ENCODE peak calls at places on chromosomes 4 and X, in six cellular contexts. Q is activated naive CD8-positive, alpha-beta T cell treated with anti-CD3 and anti-CD28 coated beads, Interleukin-2, amount 50 U/mL, for 24 hours; K is Calu3; R is A172; T is non-pigmented ciliary epithelial cell; E is NCI-H1092. W is an unnamed sample.

GRCh38 chr4:40916218-40916555 is 166.4 kb downstream of the NSUN7 start:
- DNase-seq in Q (no peak), K (no peak), R (peak), T (no peak), E (no peak), W (no peak)

GRCh38 chrX:80578518-80579105 is 158.4 kb downstream of the TENT5D start:
- DNase-seq in Q (no peak), K (no peak), R (peak), T (no peak), E (no peak), W (peak)

GRCh38 chrX:140091276-140091886 is 126.1 kb upstream of the CXorf66 start:
- DNase-seq in Q (peak), K (no peak), R (no peak), T (no peak), E (no peak), W (peak)

GRCh38 chr4:66169341-66169740 is 499.1 kb upstream of the EPHA5 start:
- DNase-seq in Q (no peak), K (no peak), R (peak), T (no peak), E (no peak), W (no peak)

GRCh38 chr4:182062936-182063335 is 180.3 kb upstream of the TENM3 start:
- DNase-seq in Q (no peak), K (no peak), R (peak), T (peak), E (no peak), W (no peak)

GRCh38 chr4:186606593-186606992 is 51.2 kb upstream of the MTNR1A start:
- DNase-seq in Q (no peak), K (no peak), R (no peak), T (no peak), E (no peak), W (peak)

GRCh38 chr4:37389967-37390580 is 145.5 kb downstream of the NWD2 start:
- DNase-seq in Q (peak), K (peak), R (peak), T (peak), E (peak), W (peak)

GRCh38 chr4:147425019-147425418 is 55.9 kb upstream of the EDNRA start:
- DNase-seq in Q (no peak), K (no peak), R (peak), T (no peak), E (no peak), W (no peak)

GRCh38 chrX:53681661-53682060 is 4.9 kb downstream of the HUWE1 start:
- DNase-seq in Q (no peak), K (no peak), R (peak), T (no peak), E (no peak), W (no peak)

GRCh38 chr4:53563824-53564223 is 27.5 kb downstream of the LNX1 start:
- DNase-seq in Q (peak), K (no peak), R (peak), T (peak), E (no peak), W (no peak)

GRCh38 chr4:13966241-13967195 is 339.0 kb upstream of the BOD1L1 start:
- DNase-seq in Q (no peak), K (peak), R (peak), T (peak), E (no peak), W (no peak)

GRCh38 chrX:88425739-88426138 is 321.3 kb upstream of the CPXCR1 start:
- DNase-seq in Q (no peak), K (no peak), R (no peak), T (no peak), E (no peak), W (peak)

GRCh38 chrX:151396042-151396826 is 772 bp upstream of the VMA21 start:
- DNase-seq in Q (peak), K (no peak), R (peak), T (peak), E (peak), W (peak)

GRCh38 chrX:23557070-23557469 is 110.2 kb upstream of the PRDX4 start:
- DNase-seq in Q (no peak), K (no peak), R (no peak), T (no peak), E (no peak), W (no peak)

GRCh38 chrX:103343105-103343504 is 13.1 kb downstream of the TCEAL7 start:
- DNase-seq in Q (peak), K (peak), R (no peak), T (no peak), E (no peak), W (peak)

GRCh38 chrX:123282241-123282640 is 98.2 kb downstream of the GRIA3 start:
- DNase-seq in Q (no peak), K (no peak), R (no peak), T (no peak), E (no peak), W (no peak)

GRCh38 chr4:88569944-88570455 is 22.3 kb upstream of the HERC3 start:
- DNase-seq in Q (no peak), K (no peak), R (no peak), T (no peak), E (no peak), W (no peak)

GRCh38 chr4:148015058-148015457 is 283.2 kb downstream of the ARHGAP10 start:
- DNase-seq in Q (no peak), K (no peak), R (no peak), T (no peak), E (no peak), W (no peak)

GRCh38 chr4:20248155-20248558 is 3.5 kb upstream of the SLIT2 start:
- DNase-seq in Q (no peak), K (peak), R (peak), T (peak), E (peak), W (peak)

GRCh38 chrX:42732506-42732905 is 45.5 kb downstream of the PPP1R2C start:
- DNase-seq in Q (no peak), K (no peak), R (no peak), T (no peak), E (no peak), W (no peak)

GRCh38 chr4:150818661-150819060 is 196.4 kb downstream of the LRBA start:
- DNase-seq in Q (no peak), K (no peak), R (no peak), T (peak), E (no peak), W (no peak)

GRCh38 chrX:65679071-65679540 is 11.7 kb downstream of the MSN start:
- DNase-seq in Q (no peak), K (peak), R (peak), T (no peak), E (no peak), W (no peak)

GRCh38 chr4:1759818-1760223 is 33.3 kb upstream of the FGFR3 start:
- DNase-seq in Q (no peak), K (no peak), R (no peak), T (no peak), E (no peak), W (peak)

GRCh38 chr4:100184787-100185186 is 5.5 kb downstream of the DDIT4L start:
- DNase-seq in Q (no peak), K (no peak), R (no peak), T (no peak), E (no peak), W (no peak)